ENCODE peak calls at places on chromosome 12, in seven cellular contexts. A is nephron progenitor cell, W is Calu3, Q is GM13977, B is neural progenitor cell, R is astrocyte of the spinal cord, K is transverse colon. N is an unnamed sample.

GRCh38 chr12:42003031-42003430 is 141.6 kb downstream of the GXYLT1 start:
- DNase-seq in A (no peak), W (no peak), Q (no peak), B (no peak), R (no peak), K (no peak), N (no peak)

GRCh38 chr12:26125451-26126339 is 858 bp upstream of the BHLHE41 start:
- DNase-seq in A (peak; percentile 73), W (peak; percentile 85), Q (peak; percentile 56), B (peak; percentile 82), R (peak; percentile 75), K (peak; percentile 83), N (peak; percentile 68)

GRCh38 chr12:92277795-92278194 is 132.1 kb upstream of the BTG1 start:
- DNase-seq in A (no peak), W (no peak), Q (no peak), B (no peak), R (no peak), K (no peak), N (no peak)

GRCh38 chr12:98709022-98709421 is 63.9 kb downstream of the APAF1 start:
- DNase-seq in A (no peak), W (no peak), Q (no peak), B (no peak), R (no peak), K (no peak), N (no peak)

GRCh38 chr12:32032205-32032810 is 73.1 kb downstream of the RESF1 start:
- DNase-seq in A (no peak), W (no peak), Q (no peak), B (no peak), R (peak; percentile 33), K (no peak), N (no peak)

GRCh38 chr12:65765436-65765813 is 58.9 kb upstream of the HMGA2 start:
- DNase-seq in A (no peak), W (no peak), Q (no peak), B (no peak), R (peak; percentile 64), K (no peak), N (no peak)

GRCh38 chr12:8956772-8957171 is 7.3 kb upstream of the M6PR start:
- DNase-seq in A (no peak), W (no peak), Q (no peak), B (no peak), R (no peak), K (no peak), N (no peak)

GRCh38 chr12:82524020-82524419 is 162.7 kb upstream of the TMTC2 start:
- DNase-seq in A (no peak), W (peak; percentile 5), Q (no peak), B (no peak), R (no peak), K (no peak), N (no peak)

GRCh38 chr12:50618864-50619609 is 114.3 kb downstream of the DIP2B start:
- DNase-seq in A (no peak), W (peak; percentile 38), Q (no peak), B (no peak), R (peak; percentile 69), K (peak; percentile 52), N (no peak)

GRCh38 chr12:128259556-128260070 is 7.4 kb upstream of the TMEM132C start:
- DNase-seq in A (peak; percentile 76), W (no peak), Q (no peak), B (peak; percentile 82), R (peak; percentile 2), K (no peak), N (no peak)

GRCh38 chr12:132723015-132723763 is 12.5 kb downstream of the PGAM5 start:
- DNase-seq in A (no peak), W (no peak), Q (no peak), B (no peak), R (peak; percentile 18), K (no peak), N (no peak)

GRCh38 chr12:8078400-8078799 is 3.7 kb upstream of the NECAP1 start:
- DNase-seq in A (peak; percentile 24), W (peak; percentile 58), Q (no peak), B (peak; percentile 62), R (peak; percentile 86), K (peak; percentile 22), N (peak; percentile 54)

GRCh38 chr12:100554608-100555077 is 18.8 kb upstream of the GAS2L3 start:
- DNase-seq in A (peak; percentile 34), W (peak; percentile 74), Q (peak; percentile 32), B (peak; percentile 82), R (peak; percentile 89), K (no peak), N (peak; percentile 72)

GRCh38 chr12:115468087-115468510 is 784.1 kb upstream of the TBX3 start:
- DNase-seq in A (no peak), W (no peak), Q (no peak), B (no peak), R (no peak), K (peak; percentile 67), N (no peak)
- TF ChIP-seq CTCF in A (no peak), W (no peak), Q (peak; percentile 12), B (peak; percentile 19), R (peak; percentile 39), K (peak; percentile 45), N (no peak)

GRCh38 chr12:53481957-53482586 is 17.2 kb downstream of the MAP3K12 start:
- DNase-seq in A (no peak), W (no peak), Q (no peak), B (peak; percentile 46), R (no peak), K (no peak), N (no peak)
- TF ChIP-seq CTCF in A (peak; percentile 9), W (no peak), Q (no peak), B (peak; percentile 38), R (peak; percentile 24), K (no peak), N (peak; percentile 22)

DNA sequence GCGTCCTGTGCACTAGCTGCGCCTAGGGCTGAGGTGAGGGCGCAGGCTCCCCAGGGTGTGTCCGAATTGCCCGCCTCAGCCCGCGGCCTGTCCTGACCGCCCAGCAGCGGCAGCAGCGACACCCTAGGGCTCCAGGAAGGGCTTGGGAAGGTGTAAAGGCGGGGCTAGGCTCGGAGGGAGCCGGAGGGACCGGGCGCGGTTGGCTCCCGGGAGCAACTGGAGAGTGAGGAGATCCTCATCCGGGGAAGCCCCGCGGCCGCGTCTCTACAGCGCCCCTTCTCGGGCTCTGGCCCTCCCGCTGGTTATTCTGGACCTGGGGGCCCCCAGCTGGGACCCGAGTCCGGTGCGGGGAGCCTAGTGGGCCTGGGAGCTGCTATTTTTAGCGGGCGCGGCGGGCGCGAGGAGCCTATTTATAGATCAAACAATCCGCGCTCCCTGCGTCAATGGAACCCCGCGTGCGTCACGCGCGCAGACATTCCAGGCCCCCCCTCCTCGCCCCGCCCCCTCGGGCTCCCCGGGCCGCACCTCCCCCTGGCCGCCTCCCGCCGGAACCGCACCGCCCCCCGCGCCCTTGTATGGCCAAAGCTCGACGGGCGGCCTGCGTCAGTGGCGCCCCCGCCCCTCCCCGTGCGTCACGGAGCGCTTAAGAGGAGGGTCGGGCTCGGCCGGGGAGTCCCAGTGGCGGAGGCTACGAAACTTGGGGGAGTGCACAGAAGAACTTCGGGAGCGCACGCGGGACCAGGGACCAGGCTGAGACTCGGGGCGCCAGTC is at the start of gene NR4A1:
- DNase-seq in A (peak; percentile 99), W (peak; percentile 97), Q (peak; percentile 98), B (peak; percentile 93), R (peak; percentile 98), K (peak; percentile 99), N (peak; percentile 83)
- TF ChIP-seq CTCF in A (no peak), W (no peak), Q (peak; percentile 40), B (no peak), R (peak; percentile 18), K (no peak), N (no peak)

GRCh38 chr12:111085100-111085499 is 164.7 kb upstream of the MYL2 start:
- DNase-seq in A (no peak), W (no peak), Q (no peak), B (peak; percentile 19), R (no peak), K (no peak), N (no peak)

GRCh38 chr12:111088409-111088808 is 168.0 kb upstream of the MYL2 start:
- DNase-seq in A (no peak), W (no peak), Q (no peak), B (no peak), R (no peak), K (no peak), N (no peak)

GRCh38 chr12:111089616-111090015 is 169.2 kb upstream of the MYL2 start:
- DNase-seq in A (no peak), W (no peak), Q (no peak), B (no peak), R (no peak), K (no peak), N (no peak)

GRCh38 chr12:111084172-111084571 is 163.8 kb upstream of the MYL2 start:
- DNase-seq in A (no peak), W (no peak), Q (no peak), B (no peak), R (no peak), K (no peak), N (no peak)

DNA sequence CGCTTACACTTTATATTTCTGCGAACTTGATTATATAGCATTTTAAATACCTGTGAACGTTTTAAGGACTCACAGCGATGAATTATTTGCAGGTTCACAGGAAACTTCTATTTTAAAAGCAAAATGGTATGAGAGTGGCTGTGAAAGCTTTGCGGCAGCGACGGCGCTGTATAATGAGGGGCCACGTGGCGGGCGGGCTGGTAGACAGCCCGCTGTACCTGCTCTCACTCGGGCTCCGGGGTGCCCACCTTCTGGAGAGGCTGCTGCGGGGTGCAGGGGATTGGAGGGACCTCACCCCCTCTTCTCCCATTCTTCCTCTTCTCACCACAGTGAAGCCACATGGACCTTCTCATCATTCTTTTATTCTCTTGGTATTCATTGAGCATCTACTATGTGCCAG is 164.2 kb upstream of the MYL2 start:
- DNase-seq in A (no peak), W (no peak), Q (no peak), B (no peak), R (no peak), K (no peak), N (no peak)
- TF ChIP-seq CTCF in A (no peak), W (no peak), Q (no peak), B (no peak), R (no peak), K (no peak), N (no peak)